ENCODE peak calls at places on chromosomes 7 and 10, in nine cellular contexts. R is A673, A is K562, C is GM06990, F is tibial artery, Y is fibroblast of lung, B is IMR-90, Z is testis, G is PC-9. N is an unnamed sample.
A peak's percentile ranks its signal among the peaks of the same experiment; 100 is the strongest.

GRCh38 chr10:32905466-32905865 is 52.6 kb downstream of the ITGB1 start:
- DNase-seq in F (no peak), Y (no peak), C (no peak), Z (no peak), R (no peak), G (no peak), A (no peak), B (no peak), N (no peak)

GRCh38 chr10:32985781-32986350 is 27.8 kb upstream of the ITGB1 start:
- DNase-seq in Z (no peak), Y (peak; percentile 93), R (no peak), B (peak; percentile 91), F (no peak), A (no peak), C (no peak), G (no peak), N (no peak)

GRCh38 chr10:34348917-34349509 is 466.1 kb downstream of the PARD3 start:
- DNase-seq in B (no peak), Z (no peak), C (peak; percentile 18), F (no peak), G (no peak), Y (no peak), R (peak; percentile 33), A (no peak), N (no peak)

GRCh38 chr10:47277352-47278151 is 22.4 kb upstream of the GDF10 start:
- DNase-seq in Y (no peak), A (no peak), C (no peak), B (no peak), G (no peak), R (no peak), Z (no peak), F (no peak), N (no peak)

GRCh38 chr10:2979267-2979660 is 88.1 kb upstream of the PFKP start:
- DNase-seq in C (no peak), R (no peak), G (no peak), Z (no peak), B (peak; percentile 27), F (no peak), A (no peak), Y (peak; percentile 11), N (no peak)

GRCh38 chr7:2624293-2624881 is 7.4 kb upstream of the TTYH3 start:
- DNase-seq in Y (no peak), B (no peak), F (no peak), R (no peak), Z (no peak), G (no peak), C (no peak), A (peak; percentile 61), N (no peak)

GRCh38 chr7:150569245-150569644 is 2.1 kb downstream of the GIMAP4 start:
- DNase-seq in Y (no peak), G (no peak), Z (no peak), F (no peak), A (no peak), B (no peak), R (no peak), C (no peak), N (no peak)

GRCh38 chr10:2212196-2212719 is 474.9 kb upstream of the ADARB2 start:
- DNase-seq in B (no peak), G (no peak), F (no peak), Z (no peak), A (no peak), Y (no peak), C (no peak), R (no peak), N (no peak)

GRCh38 chr7:105154084-105154483 is 140.1 kb downstream of the KMT2E start:
- DNase-seq in A (no peak), B (no peak), F (no peak), R (no peak), G (no peak), Z (no peak), C (no peak), Y (no peak), N (no peak)

GRCh38 chr7:17206354-17206905 is 92.0 kb upstream of the AHR start:
- DNase-seq in G (peak; percentile 33), Y (no peak), Z (no peak), C (no peak), F (no peak), A (no peak), B (no peak), R (no peak), N (no peak)

GRCh38 chr10:110610308-110610774 is 33.8 kb upstream of the RBM20 start:
- DNase-seq in G (peak; percentile 40), Z (peak; percentile 47), C (no peak), F (no peak), A (peak; percentile 67), B (peak; percentile 49), Y (peak; percentile 56), R (peak; percentile 78), N (peak; percentile 66)

GRCh38 chr10:123974406-123974805 is 82.8 kb upstream of the CPXM2 start:
- DNase-seq in C (no peak), Y (peak; percentile 74), B (peak; percentile 20), A (peak; percentile 92), R (no peak), G (no peak), Z (no peak), F (no peak), N (no peak)

GRCh38 chr7:149866817-149867447 is 6.8 kb upstream of the ATP6V0E2 start:
- DNase-seq in Z (no peak), B (peak; percentile 82), C (no peak), A (no peak), Y (peak; percentile 70), G (no peak), F (no peak), R (no peak), N (no peak)

GRCh38 chr7:88306590-88307048 is at the start of gene STEAP4:
- DNase-seq in Z (peak; percentile 85), Y (peak; percentile 67), B (peak; percentile 0), A (no peak), C (no peak), R (peak; percentile 4), F (peak; percentile 85), G (peak; percentile 78), N (peak; percentile 53)

GRCh38 chr7:23012186-23012585 is 1.7 kb downstream of the HYCC1 start:
- DNase-seq in B (no peak), F (no peak), G (no peak), R (no peak), C (no peak), Z (no peak), Y (no peak), A (no peak), N (no peak)

GRCh38 chr10:119235381-119235780 is 28.0 kb downstream of the GRK5 start:
- DNase-seq in F (no peak), R (peak; percentile 57), B (peak; percentile 44), Z (no peak), A (no peak), Y (peak; percentile 38), G (no peak), C (no peak), N (no peak)

GRCh38 chr10:100651916-100652315 is 93.5 kb upstream of the PAX2 start:
- DNase-seq in A (no peak), G (no peak), Z (no peak), B (no peak), F (no peak), C (no peak), Y (no peak), R (no peak), N (no peak)
- H3K27me3 ChIP-seq in A (peaks cover 15% of the 10 kb centered on the region), G (peaks cover 26% of the 10 kb centered on the region), Z (no peaks in the 10 kb centered on the region), B (peaks cover 47% of the 10 kb centered on the region), F (no peaks in the 10 kb centered on the region), C (peaks cover 3% of the 10 kb centered on the region), Y (peaks cover 25% of the 10 kb centered on the region), R (peaks cover 46% of the 10 kb centered on the region), N (peaks cover 36% of the 10 kb centered on the region)

GRCh38 chr7:29556405-29557195 is 7.0 kb upstream of the PRR15 start:
- DNase-seq in R (peak; percentile 10), Z (no peak), A (no peak), B (no peak), Y (no peak), G (no peak), C (no peak), F (no peak), N (no peak)
- H3K4me3 ChIP-seq in R (no peak overlapping the region), Z (no peak overlapping the region), A (no peak overlapping the region), B (no peak overlapping the region), Y (no peak overlapping the region), G (no peak overlapping the region), C (no peak overlapping the region), F (no peak overlapping the region), N (no peak overlapping the region)

DNA sequence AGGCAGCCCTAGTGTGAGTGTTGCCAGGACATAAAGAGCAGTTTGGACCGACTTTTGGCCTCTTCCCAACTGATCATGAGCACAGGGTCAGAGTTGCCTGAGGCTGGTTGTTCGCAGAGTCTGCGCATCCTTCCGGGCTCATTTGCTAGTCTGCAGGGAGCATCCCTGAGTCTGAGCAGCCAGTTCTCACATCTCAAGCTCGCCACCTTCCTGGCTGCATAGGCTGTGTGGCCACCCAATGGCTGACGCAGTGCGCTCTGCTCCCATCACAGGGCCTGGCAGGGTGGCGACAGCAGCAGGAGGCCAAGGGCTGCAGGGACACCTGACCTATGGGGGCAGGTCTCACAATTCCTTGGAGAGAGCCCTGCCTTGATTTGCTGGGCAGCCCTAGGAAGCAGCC is 5.0 kb downstream of the GAD2 start:
- DNase-seq in Z (no peak), A (no peak), F (no peak), B (no peak), Y (no peak), G (no peak), C (no peak), R (no peak), N (peak; percentile 52)
- H3K27me3 ChIP-seq in Z (no peaks in the 10 kb centered on the region), A (peaks cover 10% of the 10 kb centered on the region), F (no peaks in the 10 kb centered on the region), B (no peaks in the 10 kb centered on the region), Y (peaks cover 8% of the 10 kb centered on the region), G (peaks cover 11% of the 10 kb centered on the region), C (peaks cover 4% of the 10 kb centered on the region), R (peaks cover 62% of the 10 kb centered on the region), N (peaks cover 41% of the 10 kb centered on the region)

GRCh38 chr7:35024298-35024697 is 13.0 kb downstream of the DPY19L1 start:
- DNase-seq in G (no peak), B (no peak), Z (no peak), Y (no peak), F (no peak), A (no peak), C (no peak), R (no peak), N (no peak)
- H3K4me3 ChIP-seq in G (no peak overlapping the region), B (no peak overlapping the region), Z (no peak overlapping the region), Y (no peak overlapping the region), F (no peak overlapping the region), A (no peak overlapping the region), C (peak overlapping the region; percentile 26), R (no peak overlapping the region), N (no peak overlapping the region)

GRCh38 chr7:147300293-147300692 is 1183.7 kb downstream of the CNTNAP2 start:
- DNase-seq in C (no peak), Z (no peak), R (no peak), G (no peak), Y (no peak), F (no peak), A (no peak), B (no peak), N (no peak)
- H3K27me3 ChIP-seq in C (no peaks in the 10 kb centered on the region), Z (no peaks in the 10 kb centered on the region), R (no peaks in the 10 kb centered on the region), G (no peaks in the 10 kb centered on the region), Y (no peaks in the 10 kb centered on the region), F (no peaks in the 10 kb centered on the region), A (no peaks in the 10 kb centered on the region), B (no peaks in the 10 kb centered on the region), N (no peaks in the 10 kb centered on the region)

N was measured in H7.